ENCODE peak calls at places on chromosome 19, in nine cellular contexts. L is tibial artery, F is tibial nerve, K is stomach, Q is foreskin fibroblast, U is fibroblast of mammary gland, V is adrenal gland, R is body of pancreas, N is IMR-90. W is an unnamed sample.

GRCh38 chr19:16400911-16401675 is 70.7 kb downstream of the EPS15L1 start:
- DNase-seq in U (peak; percentile 54), L (peak; percentile 82), N (peak; percentile 4), V (no peak), F (no peak), R (no peak), Q (no peak), K (no peak), W (no peak)

GRCh38 chr19:29566496-29567054 is 39.5 kb upstream of the POP4 start:
- DNase-seq in K (no peak), L (peak; percentile 40), R (no peak), Q (no peak), U (no peak), N (no peak), V (no peak), F (no peak), W (no peak)

GRCh38 chr19:55484571-55485438 is at the start of gene NAT14:
- DNase-seq in Q (peak; percentile 83), L (no peak), U (no peak), R (peak; percentile 45), F (no peak), V (peak; percentile 58), N (peak; percentile 48), K (peak; percentile 45), W (peak; percentile 61)

GRCh38 chr19:30309983-30310805 is 62.0 kb upstream of the ZNF536 start:
- DNase-seq in Q (no peak), V (no peak), R (no peak), K (no peak), N (no peak), U (no peak), L (no peak), F (no peak), W (no peak)

GRCh38 chr19:3682741-3683404 is 17.4 kb downstream of the PIP5K1C start:
- DNase-seq in L (no peak), Q (peak; percentile 67), U (peak; percentile 78), F (no peak), R (no peak), V (no peak), N (peak; percentile 60), K (no peak), W (peak; percentile 86)

GRCh38 chr19:33186835-33187540 is 7.1 kb upstream of the LRP3 start:
- DNase-seq in V (peak; percentile 7), K (no peak), N (no peak), F (no peak), Q (no peak), L (peak; percentile 64), U (no peak), R (no peak), W (no peak)

GRCh38 chr19:7742575-7742974 is 4.8 kb downstream of the CD209 start:
- DNase-seq in L (no peak), F (no peak), R (no peak), K (no peak), V (no peak), U (no peak), Q (no peak), N (no peak), W (no peak)

GRCh38 chr19:38247126-38247525 is 9.0 kb downstream of the PPP1R14A start:
- DNase-seq in K (no peak), Q (no peak), F (no peak), L (no peak), U (peak; percentile 28), R (no peak), N (no peak), V (no peak), W (peak; percentile 59)

GRCh38 chr19:3981373-3981735 is 3.9 kb downstream of the EEF2 start:
- DNase-seq in R (no peak), N (no peak), F (no peak), K (no peak), Q (no peak), V (no peak), L (no peak), U (no peak), W (no peak)

GRCh38 chr19:22526661-22527272 is 104.6 kb upstream of the ZNF98 start:
- DNase-seq in R (peak; percentile 55), Q (no peak), K (no peak), N (no peak), F (no peak), L (no peak), U (no peak), V (no peak), W (no peak)

GRCh38 chr19:7602240-7602934 is 6.7 kb downstream of the CAMSAP3 start:
- DNase-seq in L (no peak), V (no peak), R (peak; percentile 78), F (no peak), N (no peak), Q (no peak), U (no peak), K (peak; percentile 81), W (peak; percentile 48)

GRCh38 chr19:46718157-46718933 is 1.4 kb upstream of the PRKD2 start:
- DNase-seq in Q (peak; percentile 52), U (no peak), N (no peak), V (no peak), L (no peak), K (peak; percentile 45), F (no peak), R (peak; percentile 51), W (peak; percentile 34)

GRCh38 chr19:41206926-41207750 is 11.9 kb upstream of the AXL start:
- DNase-seq in N (no peak), K (peak; percentile 34), F (peak; percentile 87), L (peak; percentile 97), U (peak; percentile 74), R (peak; percentile 25), V (no peak), Q (peak; percentile 84), W (no peak)

GRCh38 chr19:12748489-12748888 is 3.1 kb upstream of the BEST2 start:
- DNase-seq in F (no peak), L (no peak), V (no peak), N (no peak), U (no peak), K (no peak), Q (no peak), R (no peak), W (no peak)

GRCh38 chr19:56162258-56162657 is 13.6 kb upstream of the GALP start:
- DNase-seq in F (no peak), V (no peak), N (peak; percentile 41), R (no peak), K (no peak), L (no peak), U (no peak), Q (no peak), W (peak; percentile 52)

GRCh38 chr19:5215431-5215830 is 125.2 kb downstream of the PTPRS start:
- DNase-seq in L (no peak), F (no peak), R (no peak), K (no peak), N (no peak), V (no peak), U (no peak), Q (no peak), W (no peak)
- H3K4me3 ChIP-seq in L (no peak overlapping the region), F (no peak overlapping the region), R (no peak overlapping the region), K (no peak overlapping the region), N (no peak overlapping the region), V (no peak overlapping the region), U (no peak overlapping the region), Q (no peak overlapping the region), W (no peak overlapping the region)

DNA sequence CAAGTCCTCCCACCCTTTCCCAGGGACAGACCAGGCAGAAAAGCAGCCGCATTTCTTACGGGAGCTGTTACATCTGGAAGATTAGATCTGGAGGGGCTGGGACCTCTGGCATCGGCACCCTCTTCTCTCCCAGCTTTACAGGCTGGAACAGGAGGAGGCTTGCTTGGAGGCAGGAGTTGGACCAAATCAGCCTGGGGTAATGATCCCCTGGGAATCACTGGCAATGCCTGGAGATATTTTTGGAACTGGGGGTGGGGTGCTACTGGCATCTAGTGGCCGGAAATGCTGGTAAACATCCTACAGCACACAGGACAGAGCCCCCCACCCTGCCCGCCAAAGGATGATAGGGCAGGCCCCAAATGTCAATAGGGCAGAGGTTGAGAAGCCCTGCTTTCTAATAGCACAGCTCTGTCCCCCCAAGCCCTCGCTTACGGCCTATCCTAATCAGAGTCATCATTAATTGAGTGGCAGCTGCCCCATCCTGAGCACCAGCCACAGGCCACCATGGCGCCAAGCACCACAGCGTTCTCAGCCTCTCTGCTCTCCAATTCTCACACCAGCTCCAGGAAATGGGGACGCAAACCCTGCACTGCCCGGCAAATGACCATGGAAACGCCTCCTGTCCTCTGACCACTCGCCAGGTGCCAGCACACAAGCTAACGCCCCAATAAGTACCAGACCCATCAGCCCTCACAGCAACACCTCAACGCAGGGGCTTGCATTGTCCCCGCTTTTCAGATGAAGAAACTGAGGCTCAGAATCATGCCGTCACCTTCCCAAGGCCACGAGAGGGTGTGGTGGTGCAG is 20.6 kb downstream of the LRRC4B start:
- DNase-seq in K (no peak), L (no peak), Q (no peak), U (no peak), R (no peak), F (no peak), N (no peak), V (no peak), W (no peak)
- TF ChIP-seq CTCF in K (no peak), L (no peak), Q (no peak), U (no peak), R (no peak), F (no peak), N (no peak), V (no peak), W (no peak)

GRCh38 chr19:10726268-10726667 is 8.4 kb downstream of the DNM2 start:
- DNase-seq in F (no peak), U (no peak), R (no peak), V (no peak), L (no peak), Q (no peak), N (no peak), K (peak; percentile 55), W (no peak)

GRCh38 chr19:10730932-10731331 is 13.1 kb downstream of the DNM2 start:
- DNase-seq in F (no peak), U (no peak), Q (no peak), V (no peak), N (no peak), R (no peak), L (no peak), K (peak; percentile 46), W (no peak)

GRCh38 chr19:10727599-10728250 is 9.8 kb downstream of the DNM2 start:
- DNase-seq in N (no peak), U (no peak), Q (peak; percentile 55), K (no peak), R (no peak), V (no peak), F (no peak), L (no peak), W (no peak)

GRCh38 chr19:10725415-10725814 is 7.5 kb downstream of the DNM2 start:
- DNase-seq in K (no peak), F (no peak), V (no peak), R (no peak), L (no peak), U (no peak), N (no peak), Q (no peak), W (no peak)

GRCh38 chr19:10729406-10729805 is 11.5 kb downstream of the DNM2 start:
- DNase-seq in Q (no peak), N (no peak), V (no peak), U (no peak), L (no peak), K (no peak), F (no peak), R (peak; percentile 45), W (no peak)
- H3K4me3 ChIP-seq in Q (no peak overlapping the region), N (no peak overlapping the region), V (no peak overlapping the region), U (no peak overlapping the region), L (no peak overlapping the region), K (no peak overlapping the region), F (no peak overlapping the region), R (no peak overlapping the region), W (no peak overlapping the region)

DNA sequence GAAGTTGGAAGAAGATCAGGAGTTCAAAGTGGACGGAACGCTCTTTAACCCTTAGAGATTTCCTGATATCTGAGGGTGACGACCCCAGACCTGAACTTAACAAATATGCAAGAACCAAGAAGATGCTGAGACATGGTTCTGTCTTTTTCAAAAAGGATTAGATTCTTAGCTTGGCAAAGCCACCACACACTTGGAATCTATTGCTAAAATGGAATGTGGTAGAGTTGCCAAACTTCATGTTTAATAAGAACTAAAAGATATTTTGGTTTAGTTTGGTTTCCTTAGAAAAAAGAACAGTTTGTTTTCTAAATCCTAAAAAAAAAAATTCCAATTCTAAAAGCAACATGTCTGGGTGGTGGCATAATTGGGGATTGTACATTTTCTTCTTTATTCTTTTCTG is 29.5 kb downstream of the UNC13A start:
- DNase-seq in N (no peak), U (no peak), L (no peak), R (no peak), F (peak; percentile 25), K (no peak), Q (peak; percentile 20), V (no peak), W (peak; percentile 21)
- TF ChIP-seq CTCF in N (no peak), U (no peak), L (no peak), R (no peak), F (no peak), K (no peak), Q (no peak), V (no peak), W (no peak)